ENCODE peak calls at places on chromosomes 13 and 19, in four cellular contexts. I, J, O and N are unnamed samples.

GRCh38 chr13:36865265-36865664 is 46.2 kb downstream of the RFXAP start:
- DNase-seq in O (no peak), I (no peak), J (no peak), N (no peak)

GRCh38 chr13:32409561-32410440 is 18.1 kb downstream of the N4BP2L1 start:
- DNase-seq in O (no peak), J (no peak), I (peak; percentile 57), N (no peak)

GRCh38 chr13:40677064-40677463 is 10.6 kb upstream of the FOXO1 start:
- DNase-seq in I (no peak), O (no peak), J (no peak), N (no peak)

GRCh38 chr13:34863360-34864135 is 78.5 kb upstream of the NBEA start:
- DNase-seq in I (no peak), J (peak; percentile 48), O (no peak), N (no peak)

GRCh38 chr13:67186985-67187569 is 43.1 kb downstream of the PCDH9 start:
- DNase-seq in I (no peak), O (no peak), J (no peak), N (no peak)

GRCh38 chr13:49679244-49679643 is 12.0 kb downstream of the EBPL start:
- DNase-seq in J (no peak), O (peak; percentile 38), I (peak; percentile 8), N (no peak)

GRCh38 chr13:27007166-27007565 is 164.4 kb downstream of the USP12 start:
- DNase-seq in O (no peak), J (no peak), I (no peak), N (no peak)

GRCh38 chr19:46787331-46788100 is 878 bp downstream of the SLC1A5 start:
- DNase-seq in O (peak; percentile 55), J (peak; percentile 86), I (peak; percentile 53), N (peak; percentile 62)

GRCh38 chr13:89465366-89465765 is 1794.2 kb downstream of the SLITRK5 start:
- DNase-seq in J (no peak), O (no peak), I (no peak), N (no peak)

GRCh38 chr13:92574499-92574898 is 652.1 kb upstream of the GPC6 start:
- DNase-seq in O (no peak), I (no peak), J (no peak), N (no peak)

GRCh38 chr13:75907044-75907443 is 270.9 kb downstream of the LMO7 start:
- DNase-seq in O (no peak), I (no peak), J (no peak), N (no peak)

GRCh38 chr19:29680447-29680846 is 15.2 kb downstream of the PLEKHF1 start:
- DNase-seq in O (peak; percentile 62), I (no peak), J (no peak), N (peak; percentile 72)

GRCh38 chr19:51324082-51324481 is 12.6 kb downstream of the IGLON5 start:
- DNase-seq in I (no peak), J (no peak), O (no peak), N (no peak)

GRCh38 chr19:34317311-34317927 is 47.6 kb upstream of the GPI start:
- DNase-seq in J (no peak), O (no peak), I (no peak), N (peak; percentile 28)

GRCh38 chr13:67238277-67238859 is 8.2 kb upstream of the PCDH9 start:
- DNase-seq in J (no peak), I (no peak), O (no peak), N (no peak)

GRCh38 chr19:3516675-3517207 is 10.6 kb downstream of the FZR1 start:
- DNase-seq in O (peak; percentile 68), J (no peak), I (no peak), N (peak; percentile 58)

GRCh38 chr13:25847145-25847544 is 204.7 kb downstream of the SHISA2 start:
- DNase-seq in O (no peak), I (no peak), J (no peak), N (no peak)

GRCh38 chr13:50668044-50668443 is 175.4 kb downstream of the DLEU7 start:
- DNase-seq in J (no peak), I (no peak), O (no peak), N (no peak)

GRCh38 chr19:20423381-20424207 is 142.0 kb downstream of the ZNF737 start:
- DNase-seq in I (peak; percentile 61), J (no peak), O (peak; percentile 56), N (peak; percentile 44)

GRCh38 chr19:45847661-45848060 is 15.3 kb downstream of the SYMPK start:
- DNase-seq in I (no peak), J (no peak), O (no peak), N (no peak)

GRCh38 chr19:17579523-17580244 is 24.2 kb downstream of the COLGALT1 start:
- DNase-seq in J (peak; percentile 73), O (no peak), I (peak; percentile 57), N (peak; percentile 78)

GRCh38 chr19:52735734-52736133 is 890 bp upstream of the ZNF611 start:
- DNase-seq in O (peak; percentile 38), J (no peak), I (peak; percentile 44), N (peak; percentile 68)

GRCh38 chr19:15437355-15438123 is 12.2 kb downstream of the WIZ start:
- DNase-seq in O (peak; percentile 35), J (no peak), I (no peak), N (no peak)

GRCh38 chr19:30551271-30551670 is 179.1 kb downstream of the ZNF536 start:
- DNase-seq in J (no peak), I (no peak), O (no peak), N (no peak)

GRCh38 chr13:85935868-85936467 is 136.7 kb upstream of the SLITRK6 start:
- DNase-seq in O (no peak), I (no peak), J (no peak), N (no peak)

GRCh38 chr13:85930108-85930507 is 130.9 kb upstream of the SLITRK6 start:
- DNase-seq in O (no peak), I (no peak), J (no peak), N (no peak)
- H3K4me1 ChIP-seq in O (no peaks in the 10 kb centered on the region), I (no peaks in the 10 kb centered on the region), J (no peaks in the 10 kb centered on the region), N (no peaks in the 10 kb centered on the region)

GRCh38 chr19:49857834-49858590 is 7.1 kb downstream of the PTOV1 start:
- DNase-seq in O (no peak), I (no peak), J (no peak), N (no peak)
- TF ChIP-seq POLR2A in O (no peak), I (no peak), J (peak; percentile 13), N (no peak)

GRCh38 chr13:109964164-109964563 is 177.8 kb upstream of the IRS2 start:
- DNase-seq in J (no peak), I (no peak), O (no peak), N (no peak)
- TF ChIP-seq EP300 in J (no peak), I (no peak), O (no peak), N (no peak)

GRCh38 chr19:13884726-13885591 is 8.0 kb downstream of the NANOS3 start:
- DNase-seq in O (peak; percentile 87), J (no peak), I (no peak), N (peak; percentile 81)
- H3K4me1 ChIP-seq in O (peaks cover 58% of the 10 kb centered on the region), J (peaks cover 13% of the 10 kb centered on the region), I (peaks cover 26% of the 10 kb centered on the region), N (peaks cover 67% of the 10 kb centered on the region)

GRCh38 chr19:41426952-41427646 is at the start of gene B3GNT8:
- DNase-seq in I (peak; percentile 71), J (no peak), O (peak; percentile 86), N (peak; percentile 94)
- TF ChIP-seq POLR2A in I (peak; percentile 22), J (no peak), O (no peak), N (peak; percentile 98)

GRCh38 chr19:27720155-27720554 is 1492.8 kb downstream of the UQCRFS1 start:
- DNase-seq in O (no peak), J (no peak), I (no peak), N (no peak)

GRCh38 chr19:27719034-27719433 is 1493.9 kb downstream of the UQCRFS1 start:
- DNase-seq in O (no peak), J (no peak), I (no peak), N (no peak)

GRCh38 chr19:27716922-27717321 is 1496.0 kb downstream of the UQCRFS1 start:
- DNase-seq in O (no peak), J (no peak), I (no peak), N (no peak)

GRCh38 chr19:27718262-27718661 is 1494.7 kb downstream of the UQCRFS1 start:
- DNase-seq in I (no peak), J (no peak), O (no peak), N (no peak)

GRCh38 chr19:27717825-27718224 is 1495.1 kb downstream of the UQCRFS1 start:
- DNase-seq in J (no peak), I (no peak), O (no peak), N (no peak)
- TF ChIP-seq EP300 in J (no peak), I (no peak), O (no peak), N (no peak)